ENCODE peak calls at places on chromosome 15, in eight cellular contexts. Z is GM12865, T is IMR-90, B is cardiac muscle cell, E is skeletal muscle cell, U is brain microvascular endothelial cell, Q is mucosa of descending colon, S is spleen. Y is an unnamed sample.

GRCh38 chr15:71945012-71945411 is 134.7 kb downstream of the NR2E3 start:
- DNase-seq in Z (no peak), T (peak; percentile 4), B (no peak), E (no peak), U (no peak), Q (no peak), S (no peak), Y (no peak)

GRCh38 chr15:58738051-58738707 is 11.3 kb downstream of the ADAM10 start:
- DNase-seq in Z (no peak), T (peak; percentile 49), B (no peak), E (no peak), U (no peak), Q (no peak), S (no peak), Y (no peak)

GRCh38 chr15:101679861-101680260 is 27.7 kb upstream of the TM2D3 start:
- DNase-seq in Z (no peak), T (no peak), B (no peak), E (no peak), U (no peak), Q (no peak), S (no peak), Y (no peak)

GRCh38 chr15:58407366-58407765 is 24.4 kb upstream of the LIPC start:
- DNase-seq in Z (no peak), T (no peak), B (no peak), E (no peak), U (no peak), Q (no peak), S (no peak), Y (no peak)

GRCh38 chr15:70306582-70306981 is 208.9 kb upstream of the TLE3 start:
- DNase-seq in Z (no peak), T (no peak), B (no peak), E (no peak), U (no peak), Q (no peak), S (no peak), Y (no peak)

GRCh38 chr15:85379403-85380131 is 836 bp upstream of the AKAP13 start:
- DNase-seq in Z (peak; percentile 59), T (no peak), B (no peak), E (no peak), U (peak; percentile 20), Q (peak; percentile 45), S (no peak), Y (peak; percentile 17)

GRCh38 chr15:97030251-97030650 is 699.8 kb downstream of the NR2F2 start:
- DNase-seq in Z (no peak), T (no peak), B (no peak), E (no peak), U (no peak), Q (no peak), S (no peak), Y (no peak)

GRCh38 chr15:101538177-101538576 is 48.7 kb upstream of the PCSK6 start:
- DNase-seq in Z (no peak), T (no peak), B (no peak), E (no peak), U (no peak), Q (no peak), S (no peak), Y (no peak)

GRCh38 chr15:95970326-95970725 is 360.2 kb upstream of the NR2F2 start:
- DNase-seq in Z (no peak), T (no peak), B (no peak), E (no peak), U (no peak), Q (no peak), S (no peak), Y (no peak)

GRCh38 chr15:95973566-95974256 is 356.8 kb upstream of the NR2F2 start:
- DNase-seq in Z (peak; percentile 70), T (no peak), B (no peak), E (no peak), U (no peak), Q (no peak), S (no peak), Y (no peak)

GRCh38 chr15:95972812-95973211 is 357.7 kb upstream of the NR2F2 start:
- DNase-seq in Z (no peak), T (no peak), B (no peak), E (no peak), U (no peak), Q (no peak), S (no peak), Y (no peak)

GRCh38 chr15:95975212-95975611 is 355.3 kb upstream of the NR2F2 start:
- DNase-seq in Z (peak; percentile 79), T (no peak), B (no peak), E (no peak), U (no peak), Q (no peak), S (no peak), Y (no peak)

DNA sequence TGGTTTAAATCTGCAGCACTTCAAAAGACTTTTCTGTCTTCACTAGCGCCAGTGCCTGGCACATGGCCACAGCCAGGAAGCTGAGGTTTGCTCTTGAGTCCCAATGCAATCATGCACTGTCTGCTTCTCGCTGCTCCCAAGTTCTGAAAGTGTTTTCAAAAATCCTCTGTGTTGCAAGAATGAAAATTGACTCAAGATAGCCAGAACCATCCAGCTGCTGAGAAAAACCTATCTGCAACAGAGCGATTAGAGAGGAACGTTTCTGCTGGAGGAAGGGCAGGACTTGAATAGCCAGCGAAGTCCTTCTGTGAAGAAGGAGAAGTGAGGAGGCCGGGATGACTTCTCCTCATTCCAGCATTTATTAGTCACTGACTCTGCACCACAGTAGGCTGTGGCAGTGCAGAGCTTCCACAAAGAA is 358.4 kb upstream of the NR2F2 start:
- DNase-seq in Z (peak; percentile 14), T (peak; percentile 85), B (peak; percentile 9), E (peak; percentile 87), U (peak; percentile 82), Q (peak; percentile 21), S (no peak), Y (peak; percentile 69)
- H3K4me3 ChIP-seq in Z (no peak overlapping the region), T (no peak overlapping the region), B (no peak overlapping the region), E (peak overlapping the region; percentile 11), U (no peak overlapping the region), Q (no peak overlapping the region), S (no peak overlapping the region), Y (no peak overlapping the region)

GRCh38 chr15:38054488-38054887 is 120.0 kb downstream of the TMCO5A start:
- DNase-seq in Z (no peak), T (peak; percentile 81), B (no peak), E (peak; percentile 66), U (no peak), Q (no peak), S (no peak), Y (no peak)

GRCh38 chr15:38050988-38051387 is 116.5 kb downstream of the TMCO5A start:
- DNase-seq in Z (no peak), T (no peak), B (no peak), E (no peak), U (no peak), Q (no peak), S (no peak), Y (no peak)

GRCh38 chr15:38050529-38050928 is 116.1 kb downstream of the TMCO5A start:
- DNase-seq in Z (no peak), T (peak; percentile 69), B (no peak), E (peak; percentile 63), U (no peak), Q (no peak), S (no peak), Y (no peak)

GRCh38 chr15:38053786-38054185 is 119.3 kb downstream of the TMCO5A start:
- DNase-seq in Z (no peak), T (peak; percentile 59), B (no peak), E (no peak), U (no peak), Q (no peak), S (no peak), Y (no peak)

DNA sequence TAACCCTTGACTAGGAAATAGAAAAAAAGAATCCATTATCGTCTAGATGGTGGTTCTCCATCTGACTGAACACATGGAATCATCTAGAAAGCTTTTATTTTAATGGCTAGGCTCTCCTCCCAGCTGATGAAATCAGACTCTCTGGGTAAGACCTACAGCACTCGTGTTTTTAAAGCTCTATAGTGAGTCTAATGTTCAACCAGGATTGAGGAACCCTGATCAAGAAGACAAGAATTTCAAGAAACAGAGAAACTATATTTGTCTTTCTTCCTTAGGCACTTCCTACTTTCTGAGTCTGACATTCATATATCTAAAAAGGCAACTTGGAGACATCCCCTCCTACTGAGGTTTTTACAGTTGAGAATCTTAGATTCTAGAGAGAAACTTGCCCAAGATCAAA is 118.8 kb downstream of the TMCO5A start:
- DNase-seq in Z (no peak), T (no peak), B (no peak), E (no peak), U (no peak), Q (no peak), S (no peak), Y (no peak)
- H3K4me3 ChIP-seq in Z (no peak overlapping the region), T (no peak overlapping the region), B (no peak overlapping the region), E (no peak overlapping the region), U (no peak overlapping the region), Q (no peak overlapping the region), S (no peak overlapping the region), Y (no peak overlapping the region)

GRCh38 chr15:73630796-73631471 is 2.3 kb downstream of the NPTN start:
- DNase-seq in Z (peak; percentile 8), T (no peak), B (no peak), E (no peak), U (no peak), Q (no peak), S (no peak), Y (no peak)
- H3K4me3 ChIP-seq in Z (peak overlapping the region; percentile 74), T (peak overlapping the region; percentile 6), B (peak overlapping the region; percentile 84), E (no peak overlapping the region), U (peak overlapping the region; percentile 90), Q (no peak overlapping the region), S (peak overlapping the region; percentile 0), Y (no peak overlapping the region)

DNA sequence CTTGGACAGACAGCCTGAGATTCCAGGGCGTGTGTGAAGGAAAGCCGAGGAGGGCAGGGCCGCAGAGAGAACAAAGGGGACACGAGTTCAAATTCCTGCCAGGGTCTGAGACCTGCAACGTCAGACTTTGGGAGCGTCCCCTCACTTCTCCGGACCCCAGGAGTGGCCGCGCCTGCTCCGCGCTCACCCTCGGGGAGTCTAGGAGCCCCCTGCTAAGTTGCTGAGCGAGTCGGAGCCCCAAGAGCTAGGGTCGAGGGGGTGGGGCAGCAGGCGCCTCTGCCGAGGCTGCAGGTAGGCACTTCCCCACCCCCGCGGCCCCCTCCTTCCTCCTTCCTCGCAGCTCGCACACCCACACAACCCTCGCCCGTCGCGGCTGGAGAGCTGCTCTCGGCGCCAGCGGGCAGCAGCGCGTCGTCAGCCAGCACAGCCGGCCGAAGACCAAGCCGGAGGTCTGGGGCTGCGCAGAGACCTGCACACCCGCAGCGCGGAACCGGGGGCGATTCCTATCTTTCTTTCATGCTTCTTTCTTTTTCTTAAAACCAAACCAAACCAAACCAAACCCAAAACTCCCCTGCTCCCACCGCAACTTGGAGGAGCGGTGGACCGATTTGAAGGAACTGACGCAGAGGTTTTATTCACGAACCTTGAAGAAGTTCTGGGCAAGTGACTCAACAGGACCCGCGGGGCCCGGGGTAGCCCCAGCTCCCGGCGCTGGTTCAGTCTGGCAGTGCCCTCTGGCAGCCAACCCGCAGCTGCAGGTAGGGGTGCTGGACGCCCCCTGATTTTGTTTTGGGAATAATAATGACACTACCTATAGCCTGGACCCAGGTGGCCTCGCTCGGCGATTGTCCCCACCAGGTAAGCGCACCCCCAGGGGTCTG is at the start of gene ANKRD34C:
- DNase-seq in Z (no peak), T (no peak), B (peak; percentile 46), E (no peak), U (no peak), Q (no peak), S (no peak), Y (no peak)
- H3K4me3 ChIP-seq in Z (no peak within 1 kb of the TSS), T (no peak within 1 kb of the TSS), B (no peak within 1 kb of the TSS), E (no peak within 1 kb of the TSS), U (no peak within 1 kb of the TSS), Q (no peak within 1 kb of the TSS), S (no peak within 1 kb of the TSS), Y (no peak within 1 kb of the TSS)